ENCODE peak calls at places on chromosomes 2 and 18, in six cellular contexts. K is iPS-NIHi11; R is stimulated activated naive CD8-positive, alpha-beta T cell treated with anti-CD3 and anti-CD28 coated beads, Interleukin-15, Interleukin-2, amounts not matched to agents 100 U/mL and 50 U/mL, for 24 hours; O is Right ventricle myocardium inferior; C is glutamatergic neuron; L is T-helper 1 cell. Z is an unnamed sample.
A peak's percentile ranks its signal among the peaks of the same experiment; 100 is the strongest.

GRCh38 chr2:28375236-28375635 is 17.4 kb upstream of the FOSL2 start:
- DNase-seq in K (no peak), R (no peak), O (no peak), C (no peak), L (no peak), Z (no peak)

GRCh38 chr18:63562284-63562683 is 20.1 kb downstream of the SERPINB12 start:
- DNase-seq in K (no peak), R (no peak), O (no peak), C (no peak), L (no peak), Z (no peak)

GRCh38 chr2:209277444-209277843 is 146.4 kb upstream of the MAP2 start:
- DNase-seq in K (peak; percentile 17), R (no peak), O (no peak), C (no peak), L (no peak), Z (no peak)

GRCh38 chr18:55743701-55744100 is 155.7 kb upstream of the TCF4 start:
- DNase-seq in K (no peak), R (no peak), O (no peak), C (no peak), L (no peak), Z (no peak)

GRCh38 chr2:73925853-73926492 is 707 bp upstream of the DGUOK start:
- DNase-seq in K (no peak), R (no peak), O (no peak), C (no peak), L (no peak), Z (no peak)

GRCh38 chr2:156333951-156334495 is 1.5 kb upstream of the NR4A2 start:
- DNase-seq in K (peak; percentile 59), R (peak; percentile 84), O (peak; percentile 92), C (peak; percentile 77), L (peak; percentile 90), Z (peak; percentile 88)

GRCh38 chr18:49892148-49892924 is 79.0 kb upstream of the ACAA2 start:
- DNase-seq in K (no peak), R (no peak), O (no peak), C (no peak), L (no peak), Z (no peak)

GRCh38 chr18:3305354-3305762 is 43.4 kb downstream of the MYL12B start:
- DNase-seq in K (no peak), R (peak; percentile 38), O (no peak), C (no peak), L (peak; percentile 86), Z (no peak)

GRCh38 chr18:34624551-34624950 is 85.5 kb upstream of the DTNA start:
- DNase-seq in K (no peak), R (no peak), O (no peak), C (no peak), L (no peak), Z (no peak)

GRCh38 chr2:128215897-128216645 is 102.6 kb downstream of the HS6ST1 start:
- DNase-seq in K (no peak), R (no peak), O (no peak), C (no peak), L (no peak), Z (no peak)

GRCh38 chr2:23423873-23424680 is 39.1 kb downstream of the KLHL29 start:
- DNase-seq in K (no peak), R (no peak), O (no peak), C (no peak), L (no peak), Z (no peak)

GRCh38 chr2:95315801-95316411 is 18.8 kb downstream of the KCNIP3 start:
- DNase-seq in K (no peak), R (no peak), O (peak; percentile 33), C (no peak), L (no peak), Z (no peak)

GRCh38 chr18:39854291-39854690 is 2100.7 kb upstream of the PIK3C3 start:
- DNase-seq in K (no peak), R (no peak), O (no peak), C (no peak), L (no peak), Z (no peak)

GRCh38 chr2:147416099-147416498 is 428.7 kb upstream of the ACVR2A start:
- DNase-seq in K (no peak), R (no peak), O (no peak), C (no peak), L (no peak), Z (no peak)

GRCh38 chr18:79628416-79629248 is 51.0 kb upstream of the CTDP1 start:
- DNase-seq in K (no peak), R (no peak), O (no peak), C (no peak), L (no peak), Z (no peak)

GRCh38 chr2:199131256-199131655 is 326.5 kb downstream of the SATB2 start:
- DNase-seq in K (no peak), R (no peak), O (peak; percentile 27), C (no peak), L (no peak), Z (no peak)

GRCh38 chr2:234425923-234426603 is 70.8 kb downstream of the ARL4C start:
- DNase-seq in K (no peak), R (peak; percentile 64), O (no peak), C (no peak), L (peak; percentile 98), Z (no peak)

GRCh38 chr2:224884188-224884587 is 158.1 kb downstream of the DOCK10 start:
- DNase-seq in K (no peak), R (no peak), O (no peak), C (no peak), L (no peak), Z (no peak)

GRCh38 chr2:226461981-226462380 is 337.6 kb downstream of the IRS1 start:
- DNase-seq in K (no peak), R (no peak), O (no peak), C (no peak), L (no peak), Z (no peak)

GRCh38 chr2:25000503-25001328 is 29.0 kb upstream of the DNAJC27 start:
- DNase-seq in K (no peak), R (no peak), O (no peak), C (peak; percentile 18), L (no peak), Z (no peak)

GRCh38 chr2:121778736-121779487 is 23.5 kb downstream of the TSN start:
- DNase-seq in K (no peak), R (no peak), O (no peak), C (no peak), L (no peak), Z (no peak)

GRCh38 chr2:72515696-72516095 is 310.1 kb downstream of the EXOC6B start:
- DNase-seq in K (no peak), R (no peak), O (no peak), C (no peak), L (no peak), Z (no peak)

GRCh38 chr18:37270046-37270665 is 295.4 kb downstream of the CELF4 start:
- DNase-seq in K (peak; percentile 66), R (peak; percentile 47), O (no peak), C (no peak), L (peak; percentile 20), Z (peak; percentile 73)

GRCh38 chr2:11389551-11390528 is 45.4 kb upstream of the ROCK2 start:
- DNase-seq in K (no peak), R (no peak), O (no peak), C (no peak), L (no peak), Z (no peak)

GRCh38 chr18:32298289-32298688 is 108.5 kb downstream of the MEP1B start:
- DNase-seq in K (no peak), R (no peak), O (no peak), C (no peak), L (no peak), Z (no peak)

GRCh38 chr2:159362816-159363251 is 76.3 kb upstream of the WDSUB1 start:
- DNase-seq in K (no peak), R (no peak), O (no peak), C (no peak), L (no peak), Z (no peak)

GRCh38 chr2:172555522-172556283 is at the start of gene PDK1:
- DNase-seq in K (peak; percentile 94), R (peak; percentile 94), O (peak; percentile 96), C (peak; percentile 90), L (peak; percentile 90), Z (peak; percentile 97)

GRCh38 chr2:46187112-46187618 is 110.0 kb upstream of the EPAS1 start:
- DNase-seq in K (no peak), R (peak; percentile 32), O (peak; percentile 66), C (no peak), L (peak; percentile 85), Z (no peak)

GRCh38 chr2:234823877-234824376 is 127.9 kb upstream of the SH3BP4 start:
- DNase-seq in K (peak; percentile 69), R (no peak), O (no peak), C (no peak), L (no peak), Z (no peak)

GRCh38 chr18:46169464-46169941 is 65.3 kb downstream of the HAUS1 start:
- DNase-seq in K (no peak), R (no peak), O (no peak), C (no peak), L (no peak), Z (no peak)

GRCh38 chr2:197414515-197414914 is 20.3 kb downstream of the SF3B1 start:
- DNase-seq in K (no peak), R (no peak), O (no peak), C (no peak), L (no peak), Z (no peak)

GRCh38 chr2:231662028-231662810 is 46.1 kb upstream of the PTMA start:
- DNase-seq in K (peak; percentile 91), R (peak; percentile 97), O (peak; percentile 97), C (peak; percentile 94), L (peak; percentile 99), Z (peak; percentile 100)

GRCh38 chr2:187372213-187372612 is 75.8 kb downstream of the CALCRL start:
- DNase-seq in K (no peak), R (no peak), O (no peak), C (no peak), L (no peak), Z (no peak)

GRCh38 chr2:200616193-200616592 is 30.4 kb downstream of the AOX1 start:
- DNase-seq in K (no peak), R (no peak), O (no peak), C (no peak), L (no peak), Z (no peak)

GRCh38 chr2:119421731-119422130 is 9.9 kb upstream of the TMEM37 start:
- DNase-seq in K (no peak), R (no peak), O (no peak), C (no peak), L (no peak), Z (no peak)

GRCh38 chr2:144780983-144781382 is 261.1 kb upstream of the ZEB2 start:
- DNase-seq in K (no peak), R (no peak), O (no peak), C (no peak), L (no peak), Z (no peak)

GRCh38 chr2:25177369-25177641 is 8.9 kb upstream of the POMC start:
- DNase-seq in K (no peak), R (no peak), O (no peak), C (no peak), L (no peak), Z (peak; percentile 73)

GRCh38 chr2:217943379-217944321 is 59.1 kb downstream of the TNS1 start:
- DNase-seq in K (peak; percentile 98), R (no peak), O (peak; percentile 92), C (peak; percentile 79), L (no peak), Z (peak; percentile 86)